ENCODE peak calls at places on chromosome 1, in seven cellular contexts. D, S, T, W, I, L and N are unnamed samples.

GRCh38 chr1:176391621-176392020 is 71.4 kb upstream of the PAPPA2 start:
- DNase-seq in D (no peak), S (no peak), T (no peak), W (no peak), I (peak), L (no peak), N (no peak)

GRCh38 chr1:179867493-179868330 is 9.9 kb downstream of the TOR1AIP2 start:
- DNase-seq in D (peak), S (no peak), T (no peak), W (no peak), I (no peak), L (peak), N (no peak)

GRCh38 chr1:10613861-10614260 is 139.1 kb downstream of the PEX14 start:
- DNase-seq in D (no peak), S (no peak), T (peak), W (no peak), I (peak), L (no peak), N (peak)

GRCh38 chr1:85047472-85048295 is 616 bp downstream of the MCOLN3 start:
- DNase-seq in D (no peak), S (no peak), T (peak), W (no peak), I (peak), L (peak), N (no peak)

GRCh38 chr1:240145120-240145519 is 53.4 kb downstream of the FMN2 start:
- DNase-seq in D (no peak), S (no peak), T (no peak), W (no peak), I (no peak), L (no peak), N (no peak)

GRCh38 chr1:56017336-56017735 is 562.0 kb downstream of the PLPP3 start:
- DNase-seq in D (no peak), S (no peak), T (no peak), W (no peak), I (no peak), L (no peak), N (no peak)

GRCh38 chr1:2585318-2586092 is 1.1 kb upstream of the PRXL2B start:
- DNase-seq in D (peak), S (no peak), T (no peak), W (peak), I (peak), L (peak), N (no peak)

GRCh38 chr1:194289569-194290266 is 1103.3 kb upstream of the B3GALT2 start:
- DNase-seq in D (no peak), S (no peak), T (no peak), W (no peak), I (no peak), L (peak), N (no peak)

GRCh38 chr1:223411309-223411708 is 18.1 kb downstream of the CCDC185 start:
- DNase-seq in D (no peak), S (no peak), T (no peak), W (no peak), I (no peak), L (no peak), N (no peak)

GRCh38 chr1:151613275-151613867 is 1.5 kb downstream of the SNX27 start:
- DNase-seq in D (no peak), S (no peak), T (no peak), W (no peak), I (no peak), L (peak), N (no peak)

GRCh38 chr1:3632298-3632697 is 7.5 kb downstream of the TPRG1L start:
- DNase-seq in D (no peak), S (no peak), T (no peak), W (no peak), I (peak), L (no peak), N (no peak)

GRCh38 chr1:93907718-93908117 is 1.5 kb downstream of the GCLM start:
- DNase-seq in D (no peak), S (no peak), T (no peak), W (no peak), I (no peak), L (no peak), N (no peak)

GRCh38 chr1:2554621-2555387 is 1.4 kb upstream of the TNFRSF14 start:
- DNase-seq in D (no peak), S (no peak), T (no peak), W (no peak), I (peak), L (peak), N (no peak)

GRCh38 chr1:205658943-205659581 is 21.2 kb downstream of the SLC45A3 start:
- DNase-seq in D (peak), S (no peak), T (peak), W (no peak), I (peak), L (peak), N (peak)

GRCh38 chr1:26630634-26631033 is 65.2 kb upstream of the ARID1A start:
- DNase-seq in D (no peak), S (no peak), T (no peak), W (no peak), I (no peak), L (no peak), N (no peak)

GRCh38 chr1:26626994-26627393 is 68.8 kb upstream of the ARID1A start:
- DNase-seq in D (no peak), S (no peak), T (no peak), W (no peak), I (no peak), L (no peak), N (no peak)

GRCh38 chr1:26627959-26628358 is 67.9 kb upstream of the ARID1A start:
- DNase-seq in D (no peak), S (no peak), T (no peak), W (no peak), I (no peak), L (no peak), N (no peak)
- H3K27ac ChIP-seq in D (no peak), S (no peak), T (no peak), W (no peak), I (peak), L (no peak), N (no peak)

GRCh38 chr1:234987415-234988159 is 141.1 kb downstream of the TOMM20 start:
- DNase-seq in D (peak), S (no peak), T (peak), W (peak), I (no peak), L (peak), N (peak)
- TF ChIP-seq POLR2AphosphoS5 in D (peak), S (no peak), T (no peak), W (peak), I (peak), L (no peak), N (peak)

DNA sequence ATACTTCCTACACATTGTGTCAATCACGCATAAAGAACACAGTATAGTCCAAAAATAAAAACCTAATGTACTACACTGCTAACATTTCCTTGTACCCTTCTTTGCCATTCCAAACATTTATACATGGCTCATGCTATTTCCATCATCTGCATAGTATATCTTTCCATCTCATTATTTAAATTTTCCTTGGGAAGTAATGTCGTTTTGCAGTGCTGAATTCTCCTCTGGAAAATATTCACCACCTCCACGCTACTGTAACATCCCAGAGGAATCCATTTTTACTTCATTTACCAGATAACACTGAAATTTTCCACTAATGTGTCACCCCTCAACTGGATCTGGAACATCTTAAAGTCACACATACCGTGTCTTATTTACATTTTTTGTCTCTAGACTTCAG is 880.9 kb downstream of the AMY1C start:
- DNase-seq in D (no peak), S (no peak), T (no peak), W (no peak), I (no peak), L (no peak), N (no peak)
- H3K27ac ChIP-seq in D (no peak), S (no peak), T (no peak), W (no peak), I (no peak), L (no peak), N (no peak)

GRCh38 chr1:32240140-32240951 is 6.7 kb upstream of the FAM167B start:
- DNase-seq in D (peak), S (peak), T (peak), W (no peak), I (peak), L (peak), N (peak)
- TF ChIP-seq POLR2AphosphoS5 in D (peak), S (peak), T (no peak), W (peak), I (peak), L (peak), N (peak)

GRCh38 chr1:106072909-106073600 is 983.4 kb upstream of the PRMT6 start:
- DNase-seq in D (no peak), S (no peak), T (no peak), W (no peak), I (no peak), L (no peak), N (no peak)
- H3K27ac ChIP-seq in D (no peak), S (no peak), T (no peak), W (no peak), I (no peak), L (no peak), N (no peak)

GRCh38 chr1:1356796-1357401 is 1.5 kb downstream of the MXRA8 start:
- DNase-seq in D (no peak), S (no peak), T (no peak), W (no peak), I (no peak), L (no peak), N (no peak)

GRCh38 chr1:1354271-1355247 is 3.8 kb downstream of the MXRA8 start:
- DNase-seq in D (no peak), S (no peak), T (no peak), W (no peak), I (no peak), L (no peak), N (no peak)

GRCh38 chr1:1356166-1356795 is 2.1 kb downstream of the MXRA8 start:
- DNase-seq in D (no peak), S (no peak), T (no peak), W (no peak), I (no peak), L (no peak), N (no peak)

GRCh38 chr1:1353389-1354151 is 4.4 kb upstream of the DVL1 start:
- DNase-seq in D (no peak), S (no peak), T (no peak), W (no peak), I (no peak), L (peak), N (no peak)

GRCh38 chr1:1355376-1355775 is 3.0 kb downstream of the MXRA8 start:
- DNase-seq in D (no peak), S (no peak), T (no peak), W (no peak), I (no peak), L (no peak), N (no peak)
- TF ChIP-seq POLR2AphosphoS5 in D (no peak), S (no peak), T (no peak), W (no peak), I (no peak), L (no peak), N (no peak)

GRCh38 chr1:182301467-182302198 is 90.0 kb downstream of the GLUL start:
- DNase-seq in D (peak), S (peak), T (no peak), W (no peak), I (no peak), L (peak), N (peak)
- H3K27ac ChIP-seq in D (peak), S (no peak), T (peak), W (peak), I (no peak), L (no peak), N (peak)

GRCh38 chr1:244969355-244970235 is 105.3 kb upstream of the HNRNPU start:
- DNase-seq in D (peak), S (peak), T (peak), W (peak), I (peak), L (peak), N (peak)
- TF ChIP-seq POLR2AphosphoS5 in D (peak), S (peak), T (peak), W (peak), I (peak), L (peak), N (peak)